ENCODE peak calls at places on chromosome 13, in five cellular contexts. One of them, this sample, is unnamed. For H3K27me3, the result is how much of the 10 kb centered on the place peaks cover.

GRCh38 chr13:69720278-69720983 is 387.2 kb upstream of the ATXN8OS start:
- DNase-seq in uterus: no peak
- DNase-seq in fibroblast of lung: no peak
- DNase-seq in spleen: no peak
- DNase-seq in thyroid gland: no peak
- DNase-seq in this sample: no peak

GRCh38 chr13:39888865-39889810 is 233.7 kb downstream of the COG6 start:
- DNase-seq in fibroblast of lung: peak
- DNase-seq in uterus: no peak
- DNase-seq in thyroid gland: peak
- DNase-seq in spleen: no peak
- DNase-seq in this sample: no peak

GRCh38 chr13:73075546-73075945 is 16.7 kb downstream of the KLF5 start:
- DNase-seq in thyroid gland: peak
- DNase-seq in uterus: no peak
- DNase-seq in spleen: no peak
- DNase-seq in fibroblast of lung: no peak
- DNase-seq in this sample: peak

GRCh38 chr13:45331981-45332830 is 8.8 kb downstream of the TPT1 start:
- DNase-seq in uterus: no peak
- DNase-seq in spleen: no peak
- DNase-seq in fibroblast of lung: peak
- DNase-seq in thyroid gland: no peak
- DNase-seq in this sample: no peak

GRCh38 chr13:84994582-84994981 is 804.6 kb downstream of the SLITRK6 start:
- DNase-seq in fibroblast of lung: peak
- DNase-seq in uterus: no peak
- DNase-seq in thyroid gland: no peak
- DNase-seq in spleen: no peak
- DNase-seq in this sample: no peak

GRCh38 chr13:22076658-22077057 is 405.8 kb downstream of the FGF9 start:
- DNase-seq in spleen: no peak
- DNase-seq in fibroblast of lung: no peak
- DNase-seq in thyroid gland: no peak
- DNase-seq in uterus: no peak
- DNase-seq in this sample: no peak

GRCh38 chr13:21060063-21060826 is 1.1 kb downstream of the LATS2 start:
- DNase-seq in spleen: peak
- DNase-seq in uterus: peak
- DNase-seq in fibroblast of lung: peak
- DNase-seq in thyroid gland: peak
- DNase-seq in this sample: peak

GRCh38 chr13:19982447-19983043 is 24.0 kb downstream of the ZMYM2 start:
- DNase-seq in uterus: no peak
- DNase-seq in fibroblast of lung: no peak
- DNase-seq in spleen: no peak
- DNase-seq in thyroid gland: no peak
- DNase-seq in this sample: no peak

GRCh38 chr13:23848639-23849282 is 40.4 kb downstream of the MIPEP start:
- DNase-seq in spleen: no peak
- DNase-seq in uterus: no peak
- DNase-seq in fibroblast of lung: no peak
- DNase-seq in thyroid gland: no peak
- DNase-seq in this sample: no peak

GRCh38 chr13:94119360-94119936 is 360.0 kb downstream of the DCT start:
- DNase-seq in fibroblast of lung: no peak
- DNase-seq in uterus: no peak
- DNase-seq in spleen: peak
- DNase-seq in thyroid gland: no peak
- DNase-seq in this sample: peak

GRCh38 chr13:21243045-21243842 is 66.8 kb downstream of the MRPL57 start:
- DNase-seq in thyroid gland: peak
- DNase-seq in fibroblast of lung: no peak
- DNase-seq in spleen: no peak
- DNase-seq in uterus: no peak
- DNase-seq in this sample: no peak

DNA sequence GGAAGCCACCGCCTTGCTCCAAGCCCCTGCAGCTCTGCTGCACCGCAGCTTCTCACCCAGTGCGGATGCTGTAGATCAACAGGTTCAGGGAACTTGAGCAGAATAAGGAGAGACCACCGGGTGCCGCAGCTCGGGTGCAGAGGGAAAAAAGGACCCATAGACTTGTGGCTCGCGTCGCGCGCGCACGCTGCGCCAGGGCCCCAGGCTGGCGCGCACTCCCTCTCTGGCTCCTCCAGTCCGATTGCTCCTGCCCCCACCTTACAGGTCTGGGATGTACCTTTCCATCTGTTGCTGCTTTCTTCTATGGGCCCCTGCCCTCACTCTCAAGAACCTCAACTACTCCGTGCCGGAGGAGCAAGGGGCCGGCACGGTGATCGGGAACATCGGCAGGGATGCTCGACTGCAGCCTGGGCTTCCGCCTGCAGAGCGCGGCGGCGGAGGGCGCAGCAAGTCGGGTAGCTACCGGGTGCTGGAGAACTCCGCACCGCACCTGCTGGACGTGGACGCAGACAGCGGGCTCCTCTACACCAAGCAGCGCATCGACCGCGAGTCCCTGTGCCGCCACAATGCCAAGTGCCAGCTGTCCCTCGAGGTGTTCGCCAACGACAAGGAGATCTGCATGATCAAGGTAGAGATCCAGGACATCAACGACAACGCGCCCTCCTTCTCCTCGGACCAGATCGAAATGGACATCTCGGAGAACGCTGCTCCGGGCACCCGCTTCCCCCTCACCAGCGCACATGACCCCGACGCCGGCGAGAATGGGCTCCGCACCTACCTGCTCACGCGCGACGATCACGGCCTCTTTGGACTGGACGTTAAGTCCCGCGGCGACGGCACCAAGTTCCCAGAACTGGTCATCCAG is 964 bp downstream of the PCDH17 start:
- DNase-seq in spleen: peak
- DNase-seq in uterus: no peak
- DNase-seq in thyroid gland: peak
- DNase-seq in fibroblast of lung: peak
- DNase-seq in this sample: no peak
- H3K27me3 ChIP-seq in spleen: half or more
- H3K27me3 ChIP-seq in uterus: under half
- H3K27me3 ChIP-seq in thyroid gland: under half
- H3K27me3 ChIP-seq in fibroblast of lung: under half
- H3K27me3 ChIP-seq in this sample: half or more

DNA sequence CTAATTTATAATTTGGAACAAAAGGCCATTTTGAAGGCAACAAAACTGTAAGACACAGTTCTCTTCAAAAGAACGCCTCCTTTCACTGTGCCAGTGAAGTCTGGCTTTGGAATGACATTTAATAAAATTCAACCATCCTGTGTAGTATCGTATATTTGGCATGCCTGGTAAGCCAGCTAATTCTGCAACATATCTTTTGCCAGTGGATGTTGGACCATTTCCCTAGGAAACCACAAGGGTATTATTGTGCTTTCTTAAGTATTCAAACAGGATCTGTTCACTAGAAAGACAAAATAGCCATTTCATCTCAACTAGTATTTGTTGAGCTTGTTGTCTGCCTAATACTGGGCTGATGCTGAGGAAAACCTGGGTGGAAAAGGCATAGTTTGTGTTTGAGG is 111.6 kb downstream of the RGCC start:
- DNase-seq in thyroid gland: no peak
- DNase-seq in uterus: no peak
- DNase-seq in fibroblast of lung: peak
- DNase-seq in spleen: no peak
- DNase-seq in this sample: no peak
- TF ChIP-seq CTCF in thyroid gland: no peak
- TF ChIP-seq CTCF in uterus: no peak
- TF ChIP-seq CTCF in fibroblast of lung: peak
- TF ChIP-seq CTCF in spleen: no peak
- TF ChIP-seq CTCF in this sample: no peak

GRCh38 chr13:114048463-114048862 is 74.6 kb upstream of the C13orf46 start:
- DNase-seq in thyroid gland: no peak
- DNase-seq in fibroblast of lung: no peak
- DNase-seq in uterus: no peak
- DNase-seq in spleen: no peak
- DNase-seq in this sample: no peak
- H3K27ac ChIP-seq in thyroid gland: no peak
- H3K27ac ChIP-seq in fibroblast of lung: no peak
- H3K27ac ChIP-seq in uterus: peak
- H3K27ac ChIP-seq in spleen: no peak
- H3K27ac ChIP-seq in this sample: no peak

GRCh38 chr13:25930655-25931054 is 121.2 kb downstream of the SHISA2 start:
- DNase-seq in thyroid gland: no peak
- DNase-seq in spleen: no peak
- DNase-seq in fibroblast of lung: no peak
- DNase-seq in uterus: no peak
- DNase-seq in this sample: no peak

GRCh38 chr13:25929816-25930215 is 122.0 kb downstream of the SHISA2 start:
- DNase-seq in thyroid gland: no peak
- DNase-seq in uterus: no peak
- DNase-seq in fibroblast of lung: no peak
- DNase-seq in spleen: no peak
- DNase-seq in this sample: no peak

GRCh38 chr13:25927363-25927762 is 124.5 kb downstream of the SHISA2 start:
- DNase-seq in spleen: no peak
- DNase-seq in uterus: no peak
- DNase-seq in fibroblast of lung: no peak
- DNase-seq in thyroid gland: no peak
- DNase-seq in this sample: no peak

GRCh38 chr13:25927966-25928365 is 123.8 kb downstream of the SHISA2 start:
- DNase-seq in thyroid gland: no peak
- DNase-seq in spleen: no peak
- DNase-seq in fibroblast of lung: peak
- DNase-seq in uterus: no peak
- DNase-seq in this sample: no peak

GRCh38 chr13:25928941-25929505 is 122.8 kb downstream of the SHISA2 start:
- DNase-seq in uterus: no peak
- DNase-seq in thyroid gland: no peak
- DNase-seq in spleen: no peak
- DNase-seq in fibroblast of lung: peak
- DNase-seq in this sample: no peak
- H3K27me3 ChIP-seq in uterus: under half
- H3K27me3 ChIP-seq in thyroid gland: under half
- H3K27me3 ChIP-seq in spleen: under half
- H3K27me3 ChIP-seq in fibroblast of lung: under half
- H3K27me3 ChIP-seq in this sample: under half

GRCh38 chr13:26861951-26862350 is 101.4 kb upstream of the GPR12 start:
- DNase-seq in spleen: no peak
- DNase-seq in thyroid gland: no peak
- DNase-seq in uterus: no peak
- DNase-seq in fibroblast of lung: no peak
- DNase-seq in this sample: no peak
- TF ChIP-seq CTCF in spleen: no peak
- TF ChIP-seq CTCF in thyroid gland: no peak
- TF ChIP-seq CTCF in uterus: no peak
- TF ChIP-seq CTCF in fibroblast of lung: no peak
- TF ChIP-seq CTCF in this sample: no peak

GRCh38 chr13:110509478-110509926 is 52.0 kb downstream of the RAB20 start:
- DNase-seq in thyroid gland: no peak
- DNase-seq in fibroblast of lung: no peak
- DNase-seq in spleen: no peak
- DNase-seq in uterus: no peak
- DNase-seq in this sample: no peak
- H3K27ac ChIP-seq in thyroid gland: no peak
- H3K27ac ChIP-seq in fibroblast of lung: no peak
- H3K27ac ChIP-seq in spleen: peak
- H3K27ac ChIP-seq in uterus: no peak
- H3K27ac ChIP-seq in this sample: peak